ENCODE peak calls at places on chromosomes 16 and 17, in four cellular contexts. Q, L, E and J are unnamed samples.

GRCh38 chr16:84236671-84237070 is 3.1 kb downstream of the KCNG4 start:
- DNase-seq in Q (no peak), L (no peak), E (no peak), J (no peak)

GRCh38 chr17:78163881-78164747 is 4.3 kb upstream of the SYNGR2 start:
- DNase-seq in Q (no peak), L (no peak), E (no peak), J (no peak)

GRCh38 chr16:67530013-67530939 is 1.6 kb downstream of the RIPOR1 start:
- DNase-seq in Q (peak), L (peak), E (peak), J (peak)

GRCh38 chr16:55204094-55204493 is 119.9 kb upstream of the IRX6 start:
- DNase-seq in Q (no peak), L (no peak), E (no peak), J (no peak)

GRCh38 chr17:42023524-42024349 is 3.8 kb downstream of the NKIRAS2 start:
- DNase-seq in Q (no peak), L (no peak), E (peak), J (no peak)

GRCh38 chr16:12119562-12119961 is 143.0 kb downstream of the SNX29 start:
- DNase-seq in Q (peak), L (no peak), E (no peak), J (peak)

GRCh38 chr16:69486272-69486671 is 61.9 kb downstream of the CYB5B start:
- DNase-seq in Q (no peak), L (no peak), E (no peak), J (no peak)

GRCh38 chr17:38922538-38923291 is 2.7 kb upstream of the LASP1NB start:
- DNase-seq in Q (peak), L (peak), E (peak), J (no peak)

GRCh38 chr16:50718761-50719400 is 23.0 kb upstream of the CYLD start:
- DNase-seq in Q (no peak), L (no peak), E (no peak), J (no peak)

DNA sequence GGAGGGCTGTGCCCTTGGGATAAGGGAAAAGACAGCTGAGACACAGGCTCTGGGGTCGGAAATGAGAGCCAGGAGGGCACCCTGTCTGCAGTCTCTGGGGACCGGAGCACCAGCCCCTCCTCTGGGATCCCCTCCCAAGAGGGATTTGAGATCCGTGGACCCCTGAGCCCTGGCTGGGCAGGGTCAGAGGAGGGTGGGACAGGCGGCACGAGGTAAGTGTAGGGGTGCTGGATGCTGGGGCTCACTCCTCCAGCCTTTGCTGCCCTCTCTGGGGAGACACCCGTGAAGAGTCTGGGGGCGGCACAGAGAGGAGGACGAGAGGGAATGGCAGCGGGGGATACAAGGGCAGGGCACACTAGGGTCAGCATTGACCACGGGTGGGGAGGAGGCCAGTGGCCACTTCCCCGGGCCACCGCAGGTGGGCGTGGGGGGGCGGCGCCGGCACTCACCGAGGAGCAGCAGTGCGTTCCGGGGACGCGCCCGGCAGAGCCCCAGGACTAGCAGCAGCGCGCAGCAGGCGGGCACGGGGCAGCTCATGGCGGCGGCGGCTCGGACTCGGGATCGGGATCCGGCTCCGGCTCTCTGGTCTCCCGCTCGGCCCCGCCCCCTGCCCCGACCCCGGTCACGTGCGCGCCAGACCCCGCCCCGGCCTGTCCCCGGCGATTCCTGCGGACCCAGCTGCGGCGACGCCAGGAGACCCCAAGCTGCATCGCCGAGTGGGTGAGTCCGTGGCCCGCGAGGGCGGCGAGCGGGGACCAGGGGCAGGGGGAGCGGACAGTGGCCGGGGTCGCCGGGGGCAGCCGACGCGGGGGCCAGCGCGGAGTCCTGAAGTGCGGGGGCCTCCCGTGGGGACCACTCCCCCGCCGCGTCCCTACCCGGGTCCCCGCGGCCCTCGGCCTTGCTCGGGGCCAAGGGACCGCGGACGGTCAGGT is at the start of the genes SGSH and SLC26A11:
- DNase-seq in Q (peak), L (peak), E (peak), J (peak)
- TF ChIP-seq POLR2A in Q (no peak), L (peak), E (peak), J (no peak)

GRCh38 chr17:49035470-49036269 is 38.5 kb downstream of the IGF2BP1 start:
- DNase-seq in Q (peak), L (peak), E (peak), J (no peak)
- H3K4me3 ChIP-seq in Q (no peak), L (no peak), E (no peak), J (no peak)

DNA sequence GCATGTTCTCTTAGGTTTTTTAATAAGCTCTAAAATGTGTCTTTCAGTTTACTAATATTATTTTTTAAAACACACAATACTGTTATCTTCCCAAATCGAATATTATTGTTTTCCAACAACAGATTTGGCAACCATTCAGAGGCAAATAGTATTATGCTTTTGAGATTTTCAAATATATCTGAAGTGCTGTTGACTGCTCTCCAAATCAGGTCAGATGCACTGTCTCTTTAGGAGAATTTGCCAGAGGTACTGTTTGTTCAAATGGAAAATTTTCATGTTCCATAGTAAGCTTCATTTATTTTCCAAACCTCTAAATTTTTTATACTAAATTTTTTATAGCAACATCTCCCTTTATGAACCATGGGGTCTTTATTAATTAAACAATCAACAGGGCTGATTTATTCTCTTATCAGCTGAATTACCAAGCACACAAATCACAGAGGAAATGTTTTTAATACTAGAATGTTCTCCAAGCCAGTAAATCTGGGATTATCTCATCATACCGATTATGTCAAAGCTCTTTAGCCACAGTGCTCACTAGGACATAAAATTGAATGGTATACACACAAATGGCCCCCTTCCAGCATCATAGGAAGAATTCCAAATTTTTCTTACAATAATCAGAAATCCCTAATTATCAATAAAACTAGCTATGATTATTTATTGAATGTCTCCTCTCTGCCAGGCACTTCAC is 108.7 kb upstream of the HLF start:
- DNase-seq in Q (no peak), L (no peak), E (no peak), J (no peak)
- H3K27ac ChIP-seq in Q (no peak), L (no peak), E (no peak), J (no peak)

GRCh38 chr17:30906101-30906911 is at the start of gene TEFM:
- DNase-seq in Q (peak), L (peak), E (peak), J (peak)
- TF ChIP-seq POLR2A in Q (peak), L (peak), E (peak), J (no peak)

GRCh38 chr16:1301562-1301961 is 7.9 kb upstream of the UBE2I start:
- DNase-seq in Q (no peak), L (no peak), E (no peak), J (no peak)
- H3K4me3 ChIP-seq in Q (no peak), L (no peak), E (no peak), J (no peak)

GRCh38 chr16:15993541-15993940 is 44.1 kb downstream of the ABCC1 start:
- DNase-seq in Q (no peak), L (no peak), E (no peak), J (no peak)
- H3K27ac ChIP-seq in Q (peak), L (no peak), E (no peak), J (peak)

GRCh38 chr17:63600569-63601438 is at the start of gene TACO1:
- DNase-seq in Q (peak), L (peak), E (peak), J (peak)
- TF ChIP-seq POLR2A in Q (peak), L (peak), E (peak), J (peak)

GRCh38 chr16:75238132-75238852 is 13.1 kb downstream of the BCAR1 start:
- DNase-seq in Q (peak), L (no peak), E (peak), J (peak)
- H3K4me3 ChIP-seq in Q (no peak), L (no peak), E (no peak), J (peak)

GRCh38 chr16:87582221-87582965 is 19.9 kb upstream of the JPH3 start:
- DNase-seq in Q (peak), L (no peak), E (no peak), J (peak)
- H3K27ac ChIP-seq in Q (peak), L (peak), E (peak), J (peak)